ENCODE peak calls at places on chromosome 2, in seven cellular contexts. S is left ventricle myocardium inferior, O is MM.1S, D is sigmoid colon, E is foreskin fibroblast, R is IMR-90, P is AG09309. J is an unnamed sample.
A peak's percentile ranks its signal among the peaks of the same experiment; 100 is the strongest.

GRCh38 chr2:137659616-137660015 is 304.7 kb upstream of the HNMT start:
- DNase-seq in S (no peak), O (no peak), D (no peak), E (no peak), R (no peak), P (no peak), J (no peak)

GRCh38 chr2:19048593-19049264 is 309.7 kb downstream of the OSR1 start:
- DNase-seq in S (peak; percentile 29), O (no peak), D (no peak), E (no peak), R (peak; percentile 65), P (no peak), J (no peak)

GRCh38 chr2:172249336-172249735 is 146.6 kb upstream of the DLX2 start:
- DNase-seq in S (no peak), O (no peak), D (no peak), E (no peak), R (peak; percentile 31), P (no peak), J (no peak)

GRCh38 chr2:113117594-113118262 is 9.7 kb upstream of the IL1RN start:
- DNase-seq in S (no peak), O (no peak), D (no peak), E (peak; percentile 83), R (peak; percentile 65), P (peak; percentile 93), J (no peak)

GRCh38 chr2:187453078-187453641 is 5.1 kb upstream of the CALCRL start:
- DNase-seq in S (no peak), O (peak; percentile 39), D (no peak), E (no peak), R (peak; percentile 13), P (no peak), J (peak; percentile 23)

GRCh38 chr2:176446718-176447414 is 177.6 kb downstream of the MTX2 start:
- DNase-seq in S (no peak), O (no peak), D (no peak), E (peak; percentile 21), R (peak; percentile 27), P (no peak), J (no peak)

GRCh38 chr2:57698935-57699449 is 347.6 kb upstream of the VRK2 start:
- DNase-seq in S (no peak), O (peak; percentile 71), D (no peak), E (no peak), R (no peak), P (no peak), J (no peak)

GRCh38 chr2:136253288-136254004 is 135.5 kb upstream of the CXCR4 start:
- DNase-seq in S (peak; percentile 37), O (peak; percentile 12), D (peak; percentile 75), E (no peak), R (no peak), P (no peak), J (no peak)

GRCh38 chr2:178756843-178757242 is 50.4 kb downstream of the TTN start:
- DNase-seq in S (no peak), O (no peak), D (no peak), E (peak; percentile 33), R (peak; percentile 65), P (peak; percentile 10), J (no peak)

GRCh38 chr2:120939595-120940318 is 204.1 kb downstream of the GLI2 start:
- DNase-seq in S (no peak), O (no peak), D (no peak), E (peak; percentile 78), R (peak; percentile 95), P (peak; percentile 80), J (no peak)

GRCh38 chr2:46601328-46601963 is 122.1 kb downstream of the TMEM247 start:
- DNase-seq in S (no peak), O (peak; percentile 31), D (no peak), E (no peak), R (peak; percentile 10), P (no peak), J (peak; percentile 14)

GRCh38 chr2:124763611-124764010 is 738.5 kb downstream of the CNTNAP5 start:
- DNase-seq in S (no peak), O (no peak), D (no peak), E (no peak), R (no peak), P (no peak), J (no peak)

GRCh38 chr2:140698736-140699135 is 1432.1 kb downstream of the LRP1B start:
- DNase-seq in S (no peak), O (no peak), D (no peak), E (no peak), R (no peak), P (no peak), J (no peak)

GRCh38 chr2:235535423-235536130 is 41.7 kb downstream of the AGAP1 start:
- DNase-seq in S (no peak), O (no peak), D (no peak), E (no peak), R (no peak), P (no peak), J (no peak)
- H3K4me3 ChIP-seq in S (no peak overlapping the region), O (no peak overlapping the region), D (no peak overlapping the region), E (no peak overlapping the region), R (no peak overlapping the region), P (no peak overlapping the region), J (no peak overlapping the region)

GRCh38 chr2:64260817-64261216 is 116.6 kb upstream of the PELI1 start:
- DNase-seq in S (peak; percentile 36), O (peak; percentile 85), D (peak; percentile 78), E (no peak), R (no peak), P (no peak), J (peak; percentile 26)
- H3K4me3 ChIP-seq in S (no peak overlapping the region), O (peak overlapping the region; percentile 32), D (no peak overlapping the region), E (no peak overlapping the region), R (no peak overlapping the region), P (no peak overlapping the region), J (peak overlapping the region; percentile 31)

GRCh38 chr2:100924520-100925451 is 77.3 kb upstream of the RPL31 start:
- DNase-seq in S (no peak), O (peak; percentile 78), D (no peak), E (no peak), R (peak; percentile 85), P (no peak), J (no peak)
- H3K4me3 ChIP-seq in S (peak overlapping the region; percentile 53), O (peak overlapping the region; percentile 32), D (no peak overlapping the region), E (no peak overlapping the region), R (peak overlapping the region; percentile 40), P (peak overlapping the region; percentile 39), J (peak overlapping the region; percentile 31)

DNA sequence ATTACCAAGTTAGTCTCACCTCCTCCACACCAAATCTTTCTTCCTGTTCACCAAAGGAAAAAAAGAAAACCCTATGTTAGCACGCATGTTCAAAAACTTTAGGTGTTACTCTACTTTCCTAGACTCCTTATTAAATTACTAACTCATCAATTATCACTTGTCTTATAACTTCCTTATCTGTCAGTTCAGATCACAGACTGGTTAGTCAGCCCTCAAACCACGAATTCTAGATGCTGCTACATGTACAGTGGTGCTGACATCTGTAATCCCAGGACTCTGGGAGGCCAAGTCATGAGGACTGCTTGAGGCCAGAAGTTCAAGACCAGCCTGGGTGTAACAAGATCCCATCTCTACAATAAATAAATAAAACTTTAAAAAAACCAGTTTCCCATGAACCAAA is 3.5 kb downstream of the YWHAQ start:
- DNase-seq in S (no peak), O (no peak), D (no peak), E (no peak), R (peak; percentile 46), P (no peak), J (no peak)
- H3K4me3 ChIP-seq in S (peak overlapping the region; percentile 94), O (no peak overlapping the region), D (no peak overlapping the region), E (peak overlapping the region; percentile 97), R (no peak overlapping the region), P (no peak overlapping the region), J (no peak overlapping the region)

GRCh38 chr2:26067186-26067974 is 33.5 kb downstream of the RAB10 start:
- DNase-seq in S (no peak), O (no peak), D (no peak), E (no peak), R (no peak), P (no peak), J (no peak)
- H3K4me3 ChIP-seq in S (no peak overlapping the region), O (no peak overlapping the region), D (no peak overlapping the region), E (no peak overlapping the region), R (no peak overlapping the region), P (no peak overlapping the region), J (no peak overlapping the region)

GRCh38 chr2:84879595-84880394 is 1.1 kb downstream of the TRABD2A start:
- DNase-seq in S (no peak), O (no peak), D (no peak), E (no peak), R (no peak), P (no peak), J (peak; percentile 34)
- H3K4me3 ChIP-seq in S (peak overlapping the region; percentile 70), O (peak overlapping the region; percentile 72), D (no peak overlapping the region), E (peak overlapping the region; percentile 66), R (peak overlapping the region; percentile 91), P (no peak overlapping the region), J (peak overlapping the region; percentile 80)

DNA sequence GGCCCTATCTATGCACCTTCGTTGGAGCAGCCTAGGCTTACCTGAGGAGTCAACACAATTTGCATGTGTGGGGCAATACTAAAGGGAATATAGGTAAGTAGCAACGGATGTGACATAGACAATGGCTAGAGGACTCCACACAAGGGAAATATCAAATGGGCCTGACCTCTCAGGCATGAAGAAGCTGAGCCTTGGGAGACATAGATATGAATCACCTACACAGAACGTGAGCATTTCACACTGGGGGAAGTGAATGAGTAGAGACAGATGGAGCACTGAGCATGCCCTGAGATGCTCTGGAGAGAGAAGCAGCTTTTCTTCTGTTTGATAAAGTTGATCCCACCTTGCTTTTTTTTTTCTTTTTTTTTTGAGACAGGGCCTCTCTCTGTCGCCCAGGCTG is 97.9 kb downstream of the ATL2 start:
- DNase-seq in S (no peak), O (no peak), D (no peak), E (no peak), R (peak; percentile 25), P (no peak), J (no peak)
- H3K4me3 ChIP-seq in S (no peak overlapping the region), O (no peak overlapping the region), D (no peak overlapping the region), E (no peak overlapping the region), R (no peak overlapping the region), P (no peak overlapping the region), J (no peak overlapping the region)